ENCODE peak calls at places on chromosomes 4 and X, in seven cellular contexts. W is GM13976, S is NCI-H1436, N is HCEC 1CT, O is osteocyte, I is HTR-8/SVneo, A is HL-60. T is an unnamed sample.

GRCh38 chr4:140243345-140243753 is 89.4 kb upstream of the MAML3 start:
- DNase-seq in A (peak; percentile 42), I (no peak), N (no peak), S (peak; percentile 61), O (no peak), W (peak; percentile 42), T (no peak)

GRCh38 chrX:53287493-53288138 is 6.2 kb upstream of the IQSEC2 start:
- DNase-seq in I (peak; percentile 39), S (peak; percentile 15), A (peak; percentile 65), N (peak; percentile 41), W (no peak), O (no peak), T (no peak)

GRCh38 chr4:38894340-38894982 is 26.9 kb downstream of the FAM114A1 start:
- DNase-seq in I (no peak), A (no peak), N (no peak), S (no peak), O (no peak), W (no peak), T (no peak)

GRCh38 chr4:10584042-10584441 is 100.5 kb downstream of the CLNK start:
- DNase-seq in W (peak; percentile 46), N (peak; percentile 22), S (no peak), O (no peak), I (peak; percentile 31), A (no peak), T (no peak)

GRCh38 chr4:15893967-15894366 is 44.6 kb downstream of the FGFBP1 start:
- DNase-seq in N (peak; percentile 83), I (peak; percentile 68), W (no peak), S (no peak), A (no peak), O (no peak), T (no peak)

GRCh38 chr4:123750044-123750443 is 353.4 kb downstream of the SPRY1 start:
- DNase-seq in A (peak; percentile 9), O (no peak), I (peak; percentile 18), S (no peak), W (no peak), N (no peak), T (no peak)

GRCh38 chr4:2080429-2081300 is 21.5 kb downstream of the NAT8L start:
- DNase-seq in W (no peak), S (no peak), A (no peak), N (no peak), I (no peak), O (peak; percentile 73), T (no peak)

GRCh38 chr4:138035781-138036258 is 206.3 kb downstream of the SLC7A11 start:
- DNase-seq in S (peak; percentile 34), O (no peak), W (peak; percentile 45), N (peak; percentile 60), I (peak; percentile 52), A (peak; percentile 22), T (peak; percentile 26)

GRCh38 chrX:13659057-13659456 is 6.1 kb downstream of the TCEANC start:
- DNase-seq in W (no peak), A (peak; percentile 65), O (no peak), S (no peak), N (peak; percentile 72), I (peak; percentile 8), T (no peak)

GRCh38 chrX:111131572-111131971 is 35.6 kb downstream of the PAK3 start:
- DNase-seq in S (no peak), O (no peak), N (no peak), A (no peak), W (no peak), I (no peak), T (no peak)

GRCh38 chrX:370963-371745 is 15.6 kb downstream of the PPP2R3B start:
- DNase-seq in N (no peak), W (no peak), I (no peak), O (no peak), S (no peak), A (no peak), T (no peak)

GRCh38 chr4:114588305-114588704 is 10.3 kb upstream of the UGT8 start:
- DNase-seq in W (no peak), N (no peak), S (no peak), O (no peak), I (no peak), A (no peak), T (no peak)

GRCh38 chr4:10232114-10232513 is 115.5 kb upstream of the WDR1 start:
- DNase-seq in N (no peak), W (no peak), S (no peak), I (no peak), A (no peak), O (no peak), T (no peak)

GRCh38 chrX:11755724-11756123 is 2.3 kb upstream of the MSL3 start:
- DNase-seq in N (no peak), W (no peak), S (no peak), I (no peak), O (no peak), A (no peak), T (no peak)

GRCh38 chrX:103309860-103310591 is 764 bp downstream of the BEX2 start:
- DNase-seq in O (no peak), W (no peak), A (no peak), N (no peak), I (no peak), S (no peak), T (peak; percentile 9)

GRCh38 chr4:82284858-82285805 is 88.7 kb downstream of the HNRNPD start:
- DNase-seq in N (peak; percentile 87), S (peak; percentile 97), I (peak; percentile 93), W (peak; percentile 96), A (peak; percentile 99), O (peak; percentile 100), T (peak; percentile 86)

GRCh38 chr4:13112030-13112429 is 372.1 kb downstream of the RAB28 start:
- DNase-seq in O (no peak), W (no peak), I (no peak), S (no peak), A (no peak), N (no peak), T (no peak)

GRCh38 chr4:143251781-143252180 is 67.1 kb downstream of the USP38 start:
- DNase-seq in I (no peak), N (no peak), O (no peak), A (no peak), S (no peak), W (no peak), T (no peak)

GRCh38 chrX:117972681-117973080 is 143.9 kb downstream of the KLHL13 start:
- DNase-seq in W (no peak), O (no peak), I (no peak), S (no peak), A (no peak), N (no peak), T (no peak)

GRCh38 chr4:180563977-180564376 is 1679.2 kb upstream of the TENM3 start:
- DNase-seq in S (no peak), W (no peak), O (no peak), A (no peak), N (no peak), I (no peak), T (no peak)

GRCh38 chr4:39435875-39436563 is 22.7 kb downstream of the RPL9 start:
- DNase-seq in I (no peak), A (no peak), W (no peak), N (no peak), O (no peak), S (no peak), T (no peak)

GRCh38 chr4:22988526-22988925 is 295.8 kb downstream of the GBA3 start:
- DNase-seq in S (no peak), A (no peak), N (no peak), W (no peak), I (no peak), O (no peak), T (no peak)

GRCh38 chr4:168803727-168804126 is 206.3 kb downstream of the CBR4 start:
- DNase-seq in N (peak; percentile 54), S (no peak), O (no peak), A (no peak), W (no peak), I (peak; percentile 39), T (no peak)

GRCh38 chr4:2054217-2054616 is 4.9 kb upstream of the NAT8L start:
- DNase-seq in W (no peak), A (no peak), N (no peak), I (no peak), S (no peak), O (no peak), T (no peak)

GRCh38 chr4:157358439-157358838 is 137.9 kb downstream of the GRIA2 start:
- DNase-seq in W (no peak), N (no peak), O (no peak), S (no peak), I (no peak), A (no peak), T (no peak)

GRCh38 chr4:188289531-188289930 is 150.3 kb downstream of the TRIML1 start:
- DNase-seq in S (no peak), I (no peak), O (no peak), A (no peak), N (no peak), W (no peak), T (no peak)

GRCh38 chr4:37977471-37978452 is 17.6 kb downstream of the PTTG2 start:
- DNase-seq in S (peak; percentile 41), I (peak; percentile 64), W (peak; percentile 72), O (peak; percentile 91), A (peak; percentile 76), N (peak; percentile 57), T (peak; percentile 31)

GRCh38 chr4:30920043-30920442 is 199.9 kb downstream of the PCDH7 start:
- DNase-seq in N (no peak), A (no peak), O (no peak), I (no peak), S (no peak), W (no peak), T (no peak)

GRCh38 chr4:175562537-175562936 is 249.5 kb downstream of the GPM6A start:
- DNase-seq in I (no peak), A (no peak), N (no peak), O (no peak), W (no peak), S (no peak), T (peak; percentile 68)

GRCh38 chr4:2794707-2795557 is 2.0 kb downstream of the SH3BP2 start:
- DNase-seq in O (no peak), A (peak; percentile 63), S (no peak), N (peak; percentile 66), W (no peak), I (no peak), T (no peak)

GRCh38 chr4:17186916-17187315 is 288.5 kb upstream of the LDB2 start:
- DNase-seq in W (no peak), S (no peak), N (no peak), I (no peak), A (no peak), O (no peak), T (no peak)

GRCh38 chr4:57156242-57156990 is 46.2 kb upstream of the IGFBP7 start:
- DNase-seq in O (no peak), N (no peak), A (no peak), S (no peak), I (peak; percentile 29), W (no peak), T (no peak)

T was measured in cerebellum.